ENCODE peak calls at places on chromosomes 5 and 9, in four cellular contexts. K is neural progenitor cell, P is GM23248, F is HCT116. I is an unnamed sample.

GRCh38 chr9:133813749-133814585 is 75.8 kb upstream of the SARDH start:
- DNase-seq in K (no peak), P (no peak), F (no peak), I (no peak)

GRCh38 chr5:147576646-147577535 is 67.0 kb upstream of the DPYSL3 start:
- DNase-seq in K (peak; percentile 74), P (peak; percentile 58), F (no peak), I (peak; percentile 77)

GRCh38 chr9:95684516-95684915 is 167.7 kb upstream of the PTCH1 start:
- DNase-seq in K (no peak), P (no peak), F (no peak), I (no peak)

GRCh38 chr9:98158071-98158791 is 34.2 kb downstream of the CORO2A start:
- DNase-seq in K (no peak), P (no peak), F (no peak), I (peak; percentile 84)

GRCh38 chr5:36689225-36689624 is 82.8 kb downstream of the SLC1A3 start:
- DNase-seq in K (no peak), P (peak; percentile 66), F (no peak), I (no peak)

GRCh38 chr9:20623021-20623747 is 885 bp upstream of the MLLT3 start:
- DNase-seq in K (peak; percentile 32), P (peak; percentile 53), F (no peak), I (peak; percentile 23)

GRCh38 chr9:114282926-114283325 is 40.0 kb upstream of the ORM1 start:
- DNase-seq in K (no peak), P (peak; percentile 83), F (no peak), I (no peak)

GRCh38 chr5:91111473-91112238 is 271.5 kb downstream of the ARRDC3 start:
- DNase-seq in K (no peak), P (no peak), F (no peak), I (no peak)

GRCh38 chr5:175129619-175130018 is 314.4 kb downstream of the DRD1 start:
- DNase-seq in K (no peak), P (no peak), F (no peak), I (no peak)

GRCh38 chr9:107137495-107138202 is 145.4 kb upstream of the RAD23B start:
- DNase-seq in K (peak; percentile 56), P (peak; percentile 70), F (peak; percentile 29), I (peak; percentile 50)

GRCh38 chr5:116361171-116361967 is 213.3 kb downstream of the SEMA6A start:
- DNase-seq in K (peak; percentile 84), P (peak; percentile 40), F (no peak), I (no peak)

GRCh38 chr9:135561391-135562234 is at the start of gene PAEP:
- DNase-seq in K (no peak), P (no peak), F (no peak), I (peak; percentile 44)

GRCh38 chr5:92309336-92309991 is 926.3 kb upstream of the ARRDC3 start:
- DNase-seq in K (peak; percentile 36), P (peak; percentile 70), F (peak; percentile 13), I (peak; percentile 61)

GRCh38 chr5:164597293-164597900 is 1092.0 kb downstream of the MAT2B start:
- DNase-seq in K (peak; percentile 57), P (no peak), F (no peak), I (peak; percentile 15)

GRCh38 chr9:116152941-116153764 is 438 bp upstream of the PAPPA start:
- DNase-seq in K (peak; percentile 81), P (peak; percentile 88), F (no peak), I (peak; percentile 35)

GRCh38 chr9:71191708-71192107 is 70.3 kb upstream of the TRPM3 start:
- DNase-seq in K (no peak), P (no peak), F (no peak), I (no peak)

GRCh38 chr9:116897181-116897580 is 210.1 kb downstream of the TRIM32 start:
- DNase-seq in K (no peak), P (no peak), F (no peak), I (no peak)

GRCh38 chr9:71592400-71592799 is 175.9 kb downstream of the CEMIP2 start:
- DNase-seq in K (no peak), P (peak; percentile 43), F (no peak), I (peak; percentile 67)

GRCh38 chr5:123937230-123937629 is 425.3 kb downstream of the CSNK1G3 start:
- DNase-seq in K (peak; percentile 80), P (peak; percentile 68), F (peak; percentile 72), I (peak; percentile 72)

GRCh38 chr5:373710-374602 is 52.4 kb downstream of the AHRR start:
- DNase-seq in K (peak; percentile 64), P (peak; percentile 93), F (no peak), I (peak; percentile 37)

GRCh38 chr5:9832921-9833320 is 202.8 kb upstream of the TAS2R1 start:
- DNase-seq in K (peak; percentile 25), P (no peak), F (no peak), I (no peak)

GRCh38 chr5:22560115-22560514 is 293.0 kb downstream of the CDH12 start:
- DNase-seq in K (no peak), P (peak; percentile 95), F (no peak), I (peak; percentile 43)

GRCh38 chr5:147396070-147396469 is 113.8 kb downstream of the DPYSL3 start:
- DNase-seq in K (no peak), P (no peak), F (no peak), I (no peak)

GRCh38 chr9:35562895-35563746 is 41.9 kb upstream of the TESK1 start:
- DNase-seq in K (no peak), P (no peak), F (no peak), I (no peak)

GRCh38 chr9:136052991-136053756 is 41.9 kb downstream of the NACC2 start:
- DNase-seq in K (peak; percentile 61), P (peak; percentile 38), F (no peak), I (no peak)

GRCh38 chr9:100505564-100506159 is 32.7 kb downstream of the TMEFF1 start:
- DNase-seq in K (peak; percentile 71), P (peak; percentile 60), F (peak; percentile 61), I (peak; percentile 87)

GRCh38 chr5:103901885-103902284 is 339.3 kb upstream of the NUDT12 start:
- DNase-seq in K (no peak), P (no peak), F (no peak), I (no peak)

GRCh38 chr5:139443766-139444473 is 4.6 kb upstream of the DNAJC18 start:
- DNase-seq in K (no peak), P (peak; percentile 86), F (no peak), I (peak; percentile 51)

GRCh38 chr5:83632874-83633273 is 87.8 kb downstream of the HAPLN1 start:
- DNase-seq in K (no peak), P (peak; percentile 10), F (peak; percentile 21), I (peak; percentile 65)

GRCh38 chr5:142650060-142650459 is 35.8 kb downstream of the FGF1 start:
- DNase-seq in K (no peak), P (no peak), F (no peak), I (no peak)

GRCh38 chr9:133140174-133140505 is 19.1 kb upstream of the RALGDS start:
- DNase-seq in K (no peak), P (no peak), F (no peak), I (no peak)

GRCh38 chr9:116020146-116020545 is 133.4 kb upstream of the PAPPA start:
- DNase-seq in K (no peak), P (no peak), F (no peak), I (no peak)

GRCh38 chr5:5985332-5985731 is 393.0 kb downstream of the MED10 start:
- DNase-seq in K (no peak), P (no peak), F (no peak), I (no peak)

GRCh38 chr5:34494111-34494755 is 161.9 kb upstream of the RAI14 start:
- DNase-seq in K (no peak), P (peak; percentile 67), F (no peak), I (no peak)

GRCh38 chr5:149865746-149866145 is 78.8 kb downstream of the PDE6A start:
- DNase-seq in K (no peak), P (no peak), F (no peak), I (no peak)

GRCh38 chr5:149872351-149873040 is 72.1 kb downstream of the PDE6A start:
- DNase-seq in K (no peak), P (no peak), F (no peak), I (no peak)

GRCh38 chr5:149871471-149871870 is 73.1 kb downstream of the PDE6A start:
- DNase-seq in K (no peak), P (no peak), F (no peak), I (no peak)

GRCh38 chr5:149870697-149871096 is 73.9 kb downstream of the PDE6A start:
- DNase-seq in K (no peak), P (no peak), F (no peak), I (no peak)

GRCh38 chr5:149869266-149869875 is 75.2 kb downstream of the PDE6A start:
- DNase-seq in K (no peak), P (no peak), F (no peak), I (no peak)
- TF ChIP-seq EZH2phosphoT487 in K (no peak), P (no peak), F (no peak), I (no peak)

GRCh38 chr5:89384391-89384790 is 501.4 kb upstream of the MEF2C start:
- DNase-seq in K (no peak), P (no peak), F (no peak), I (no peak)
- H2AFZ ChIP-seq in K (peak overlapping the region; percentile 63), P (no peak overlapping the region), F (no peak overlapping the region), I (no peak overlapping the region)

GRCh38 chr9:129362287-129363098 is 184.4 kb upstream of the IER5L start:
- DNase-seq in K (no peak), P (no peak), F (no peak), I (peak; percentile 56)

GRCh38 chr9:129368458-129368978 is 190.5 kb upstream of the IER5L start:
- DNase-seq in K (no peak), P (no peak), F (no peak), I (no peak)

GRCh38 chr9:129363216-129363873 is 185.3 kb upstream of the IER5L start:
- DNase-seq in K (no peak), P (no peak), F (no peak), I (no peak)

GRCh38 chr9:129367287-129367686 is 189.2 kb upstream of the IER5L start:
- DNase-seq in K (no peak), P (no peak), F (no peak), I (no peak)

GRCh38 chr9:129365196-129365595 is 187.1 kb upstream of the IER5L start:
- DNase-seq in K (no peak), P (peak; percentile 60), F (no peak), I (no peak)
- H3K9ac ChIP-seq in K (no peak overlapping the region), P (no peak overlapping the region), F (no peak overlapping the region), I (no peak overlapping the region)

GRCh38 chr5:158233735-158234322 is 374.9 kb upstream of the CLINT1 start:
- DNase-seq in K (no peak), P (no peak), F (no peak), I (no peak)

GRCh38 chr5:158234323-158235158 is 375.6 kb upstream of the CLINT1 start:
- DNase-seq in K (peak; percentile 38), P (peak; percentile 63), F (no peak), I (no peak)

GRCh38 chr5:158235159-158235547 is 376.2 kb upstream of the CLINT1 start:
- DNase-seq in K (no peak), P (no peak), F (no peak), I (no peak)

DNA sequence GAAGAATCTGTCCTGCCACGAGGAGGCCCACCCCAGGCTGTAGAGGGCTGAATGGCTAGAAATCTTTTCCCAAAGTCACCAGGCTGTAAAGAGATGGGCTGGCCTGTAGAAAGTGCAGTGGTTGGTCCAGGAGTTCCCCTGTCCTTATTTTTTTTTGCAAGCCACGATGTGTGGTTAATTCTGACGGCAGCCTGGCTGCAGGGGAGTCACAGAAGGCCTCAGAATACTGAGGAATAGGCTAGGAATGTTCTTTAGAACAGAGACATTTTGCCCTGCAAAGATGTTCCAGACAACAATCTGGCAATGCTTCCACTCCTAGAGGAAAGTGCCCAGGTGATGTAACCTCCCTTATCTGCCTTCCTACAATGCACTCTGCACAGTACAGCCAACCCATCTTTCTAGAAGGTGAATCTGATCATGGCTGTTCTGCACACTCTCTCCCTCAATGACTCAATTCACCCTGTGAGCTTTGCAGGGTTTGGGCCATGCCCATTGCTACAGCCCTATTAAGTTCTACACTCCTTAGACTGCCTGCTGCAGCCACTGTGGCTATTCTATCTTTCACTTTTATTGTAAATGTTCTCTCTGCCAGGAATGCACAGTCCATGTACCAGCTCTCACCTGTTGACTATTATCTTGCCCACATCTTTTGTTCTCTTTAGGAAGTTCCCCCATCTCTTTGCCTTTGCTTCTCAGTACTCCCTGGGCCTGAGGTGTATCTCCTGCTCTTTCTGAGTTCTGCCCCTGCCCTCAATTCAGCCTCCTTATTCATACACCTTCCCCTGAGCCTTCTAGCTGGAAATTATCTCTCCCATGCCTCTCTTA is 377.8 kb upstream of the CLINT1 start:
- DNase-seq in K (no peak), P (peak; percentile 6), F (no peak), I (no peak)
- TF ChIP-seq EZH2phosphoT487 in K (no peak), P (no peak), F (no peak), I (no peak)

I was measured in PC-3.